ENCODE peak calls at places on chromosome 17, in ten cellular contexts. I is stimulated activated CD4-positive, alpha-beta T cell treated with anti-CD3 and anti-CD28 coated beads, Interleukin-2, amount 100 ng/mL, for 24 hours; A is adrenal gland; G is stimulated activated naive B cell treated with anti-CD40 and anti-IgM and Interleukin-4, amounts not matched to agents 10 μg/mL and 1 μg/mL and 100 μg/mL, for 72 hours; Z is fibroblast of lung; Q is thoracic aorta; S is WTC11; H is AG09319; W is astrocyte; O is uterus. V is an unnamed sample.

GRCh38 chr17:31787857-31788570 is 71.0 kb downstream of the COPRS start:
- DNase-seq in I (no peak), A (no peak), G (no peak), Z (peak), Q (peak), S (no peak), H (peak), W (peak), O (peak), V (no peak)

GRCh38 chr17:42891539-42892152 is 9.0 kb upstream of the G6PC1 start:
- DNase-seq in I (no peak), A (no peak), G (no peak), Z (peak), Q (no peak), S (peak), H (no peak), W (no peak), O (peak), V (no peak)

GRCh38 chr17:32759476-32759875 is 117.4 kb downstream of the MYO1D start:
- DNase-seq in I (no peak), A (no peak), G (no peak), Z (no peak), Q (no peak), S (no peak), H (no peak), W (no peak), O (no peak), V (no peak)

GRCh38 chr17:61318684-61319098 is 81.0 kb upstream of the TBX2 start:
- DNase-seq in I (no peak), A (no peak), G (no peak), Z (no peak), Q (no peak), S (no peak), H (no peak), W (no peak), O (no peak), V (no peak)

GRCh38 chr17:43952724-43953666 is 745 bp downstream of the PYY start:
- DNase-seq in I (no peak), A (no peak), G (no peak), Z (no peak), Q (no peak), S (peak), H (no peak), W (no peak), O (no peak), V (no peak)

GRCh38 chr17:59277031-59277430 is 54.4 kb upstream of the YPEL2 start:
- DNase-seq in I (no peak), A (no peak), G (no peak), Z (no peak), Q (no peak), S (no peak), H (no peak), W (no peak), O (no peak), V (peak)

GRCh38 chr17:63082952-63083351 is 116.9 kb downstream of the TANC2 start:
- DNase-seq in I (no peak), A (no peak), G (no peak), Z (peak), Q (no peak), S (no peak), H (no peak), W (peak), O (no peak), V (no peak)

GRCh38 chr17:51154176-51154575 is 817 bp downstream of the NME1 start:
- DNase-seq in I (no peak), A (no peak), G (no peak), Z (no peak), Q (no peak), S (no peak), H (no peak), W (no peak), O (no peak), V (peak)

GRCh38 chr17:7897090-7897489 is 8.5 kb downstream of the CHD3 start:
- DNase-seq in I (no peak), A (no peak), G (no peak), Z (no peak), Q (no peak), S (no peak), H (no peak), W (no peak), O (no peak), V (no peak)

GRCh38 chr17:37177234-37177633 is 198.6 kb upstream of the C17orf78 start:
- DNase-seq in I (no peak), A (no peak), G (no peak), Z (no peak), Q (no peak), S (no peak), H (no peak), W (no peak), O (no peak), V (no peak)

GRCh38 chr17:48545022-48545376 is at the start of gene HOXB2:
- DNase-seq in I (no peak), A (no peak), G (no peak), Z (no peak), Q (no peak), S (no peak), H (no peak), W (no peak), O (peak), V (no peak)

GRCh38 chr17:71521724-71522123 is 599.1 kb upstream of the SOX9 start:
- DNase-seq in I (no peak), A (no peak), G (no peak), Z (peak), Q (no peak), S (no peak), H (no peak), W (no peak), O (no peak), V (no peak)

GRCh38 chr17:63596856-63597557 is 3.7 kb upstream of the TACO1 start:
- DNase-seq in I (no peak), A (no peak), G (no peak), Z (no peak), Q (no peak), S (no peak), H (no peak), W (no peak), O (no peak), V (no peak)

GRCh38 chr17:70521821-70522256 is 352.5 kb downstream of the KCNJ2 start:
- DNase-seq in I (no peak), A (peak), G (no peak), Z (peak), Q (no peak), S (no peak), H (no peak), W (peak), O (no peak), V (no peak)

GRCh38 chr17:64081802-64082799 is 47.8 kb downstream of the ERN1 start:
- DNase-seq in I (no peak), A (no peak), G (no peak), Z (peak), Q (no peak), S (no peak), H (peak), W (peak), O (no peak), V (peak)

GRCh38 chr17:78992542-78993212 is 13.0 kb upstream of the LGALS3BP start:
- DNase-seq in I (no peak), A (no peak), G (no peak), Z (no peak), Q (no peak), S (no peak), H (no peak), W (no peak), O (peak), V (no peak)

GRCh38 chr17:55903028-55903690 is 152.3 kb downstream of the PCTP start:
- DNase-seq in I (no peak), A (no peak), G (no peak), Z (no peak), Q (no peak), S (no peak), H (no peak), W (no peak), O (no peak), V (no peak)

GRCh38 chr17:3659541-3660111 is 8.8 kb downstream of the TAX1BP3 start:
- DNase-seq in I (no peak), A (peak), G (no peak), Z (peak), Q (peak), S (no peak), H (peak), W (peak), O (peak), V (no peak)

GRCh38 chr17:43309505-43310329 is 75.9 kb upstream of the RNU2-1 start:
- DNase-seq in I (peak), A (no peak), G (no peak), Z (no peak), Q (no peak), S (no peak), H (no peak), W (no peak), O (no peak), V (peak)

GRCh38 chr17:11668633-11669032 is 70.4 kb downstream of the DNAH9 start:
- DNase-seq in I (no peak), A (no peak), G (no peak), Z (no peak), Q (no peak), S (peak), H (no peak), W (no peak), O (no peak), V (no peak)

GRCh38 chr17:68246271-68247028 is 1.4 kb upstream of the AMZ2 start:
- DNase-seq in I (no peak), A (no peak), G (no peak), Z (no peak), Q (no peak), S (no peak), H (no peak), W (no peak), O (peak), V (no peak)

GRCh38 chr17:76528528-76529223 is 8.8 kb downstream of the CYGB start:
- DNase-seq in I (no peak), A (no peak), G (no peak), Z (no peak), Q (no peak), S (no peak), H (no peak), W (no peak), O (peak), V (peak)

GRCh38 chr17:82964851-82965341 is 114.5 kb upstream of the METRNL start:
- DNase-seq in I (peak), A (no peak), G (no peak), Z (no peak), Q (no peak), S (no peak), H (no peak), W (no peak), O (no peak), V (peak)

GRCh38 chr17:44203731-44204452 is 4.2 kb upstream of the ATXN7L3 start:
- DNase-seq in I (peak), A (no peak), G (peak), Z (peak), Q (no peak), S (peak), H (no peak), W (no peak), O (no peak), V (peak)

GRCh38 chr17:79036609-79037008 is 12.6 kb downstream of the C1QTNF1 start:
- DNase-seq in I (no peak), A (peak), G (no peak), Z (peak), Q (no peak), S (no peak), H (peak), W (peak), O (no peak), V (no peak)

GRCh38 chr17:63222655-63223054 is 223.5 kb downstream of the CYB561 start:
- DNase-seq in I (peak), A (no peak), G (no peak), Z (peak), Q (no peak), S (no peak), H (no peak), W (peak), O (no peak), V (no peak)

GRCh38 chr17:45436161-45436560 is 3.5 kb upstream of the ARHGAP27 start:
- DNase-seq in I (no peak), A (no peak), G (no peak), Z (no peak), Q (no peak), S (no peak), H (no peak), W (no peak), O (no peak), V (no peak)

GRCh38 chr17:49632201-49632600 is 45.7 kb downstream of the SPOP start:
- DNase-seq in I (no peak), A (no peak), G (no peak), Z (no peak), Q (no peak), S (no peak), H (no peak), W (no peak), O (no peak), V (no peak)

GRCh38 chr17:57915980-57916757 is 39.0 kb downstream of the CUEDC1 start:
- DNase-seq in I (no peak), A (peak), G (no peak), Z (no peak), Q (no peak), S (peak), H (no peak), W (no peak), O (no peak), V (no peak)

GRCh38 chr17:76421054-76421427 is 31.9 kb downstream of the UBE2O start:
- DNase-seq in I (no peak), A (no peak), G (no peak), Z (peak), Q (no peak), S (no peak), H (no peak), W (peak), O (no peak), V (no peak)

GRCh38 chr17:34603974-34604373 is 24.6 kb downstream of the TMEM132E start:
- DNase-seq in I (no peak), A (no peak), G (no peak), Z (no peak), Q (no peak), S (no peak), H (no peak), W (no peak), O (no peak), V (no peak)

GRCh38 chr17:8384801-8385335 is 1.9 kb upstream of the RPL26 start:
- DNase-seq in I (no peak), A (no peak), G (no peak), Z (peak), Q (no peak), S (peak), H (peak), W (peak), O (no peak), V (no peak)

GRCh38 chr17:67137026-67137370 is 92.6 kb downstream of the CACNG1 start:
- DNase-seq in I (no peak), A (no peak), G (no peak), Z (peak), Q (no peak), S (no peak), H (no peak), W (peak), O (no peak), V (no peak)

GRCh38 chr17:38595892-38596291 is 9.9 kb downstream of the SRCIN1 start:
- DNase-seq in I (no peak), A (no peak), G (no peak), Z (no peak), Q (no peak), S (no peak), H (no peak), W (no peak), O (no peak), V (no peak)

GRCh38 chr17:56982312-56982711 is 4.4 kb downstream of the SCPEP1 start:
- DNase-seq in I (no peak), A (no peak), G (no peak), Z (no peak), Q (no peak), S (no peak), H (no peak), W (no peak), O (no peak), V (no peak)

GRCh38 chr17:64048805-64049204 is 28.4 kb upstream of the ICAM2 start:
- DNase-seq in I (no peak), A (no peak), G (no peak), Z (no peak), Q (no peak), S (no peak), H (no peak), W (no peak), O (no peak), V (no peak)

GRCh38 chr17:39461911-39462641 is 790 bp downstream of the CDK12 start:
- DNase-seq in I (no peak), A (peak), G (no peak), Z (peak), Q (no peak), S (peak), H (no peak), W (peak), O (peak), V (peak)